ENCODE peak calls at places on chromosomes 5 and 9, in ten cellular contexts. One of them, this sample, is unnamed. For H3K27me3 and H3K36me3, the result is how much of the 10 kb centered on the place peaks cover.

GRCh38 chr9:124045076-124045829 is 33.7 kb downstream of the LHX2 start:
- DNase-seq in left ventricle myocardium inferior: peak
- DNase-seq in prostate gland: peak
- DNase-seq in lower lobe of right lung: peak
- DNase-seq in sigmoid colon: peak
- DNase-seq in HCT116: no peak
- DNase-seq in psoas muscle: peak
- DNase-seq in hepatocyte: peak
- DNase-seq in heart right ventricle: peak
- DNase-seq in neuronal stem cell: no peak
- DNase-seq in this sample: no peak

GRCh38 chr5:142644127-142644526 is 41.8 kb downstream of the FGF1 start:
- DNase-seq in left ventricle myocardium inferior: no peak
- DNase-seq in prostate gland: no peak
- DNase-seq in lower lobe of right lung: no peak
- DNase-seq in sigmoid colon: no peak
- DNase-seq in HCT116: no peak
- DNase-seq in psoas muscle: no peak
- DNase-seq in hepatocyte: no peak
- DNase-seq in heart right ventricle: no peak
- DNase-seq in neuronal stem cell: no peak
- DNase-seq in this sample: no peak

GRCh38 chr9:21964925-21965385 is 29.2 kb downstream of the CDKN2A start:
- DNase-seq in left ventricle myocardium inferior: no peak
- DNase-seq in prostate gland: no peak
- DNase-seq in lower lobe of right lung: no peak
- DNase-seq in sigmoid colon: peak
- DNase-seq in HCT116: no peak
- DNase-seq in psoas muscle: peak
- DNase-seq in hepatocyte: peak
- DNase-seq in heart right ventricle: no peak
- DNase-seq in neuronal stem cell: no peak
- DNase-seq in this sample: no peak

GRCh38 chr5:62829241-62829986 is 250.8 kb downstream of the LRRC70 start:
- DNase-seq in left ventricle myocardium inferior: no peak
- DNase-seq in prostate gland: no peak
- DNase-seq in lower lobe of right lung: no peak
- DNase-seq in sigmoid colon: no peak
- DNase-seq in HCT116: no peak
- DNase-seq in psoas muscle: no peak
- DNase-seq in hepatocyte: no peak
- DNase-seq in heart right ventricle: no peak
- DNase-seq in neuronal stem cell: no peak
- DNase-seq in this sample: no peak

GRCh38 chr5:145975361-145976066 is 39.1 kb downstream of the SH3RF2 start:
- DNase-seq in left ventricle myocardium inferior: no peak
- DNase-seq in prostate gland: no peak
- DNase-seq in lower lobe of right lung: no peak
- DNase-seq in sigmoid colon: no peak
- DNase-seq in HCT116: peak
- DNase-seq in psoas muscle: peak
- DNase-seq in hepatocyte: peak
- DNase-seq in heart right ventricle: no peak
- DNase-seq in neuronal stem cell: no peak
- DNase-seq in this sample: no peak

GRCh38 chr5:61333351-61334223 is 1.5 kb downstream of the ZSWIM6 start:
- DNase-seq in left ventricle myocardium inferior: peak
- DNase-seq in prostate gland: peak
- DNase-seq in lower lobe of right lung: peak
- DNase-seq in sigmoid colon: peak
- DNase-seq in HCT116: no peak
- DNase-seq in psoas muscle: peak
- DNase-seq in hepatocyte: peak
- DNase-seq in heart right ventricle: peak
- DNase-seq in neuronal stem cell: peak
- DNase-seq in this sample: no peak

GRCh38 chr9:81890104-81890503 is 38.1 kb upstream of the SPATA31D4 start:
- DNase-seq in left ventricle myocardium inferior: no peak
- DNase-seq in prostate gland: no peak
- DNase-seq in lower lobe of right lung: no peak
- DNase-seq in sigmoid colon: no peak
- DNase-seq in HCT116: no peak
- DNase-seq in psoas muscle: no peak
- DNase-seq in hepatocyte: no peak
- DNase-seq in heart right ventricle: no peak
- DNase-seq in neuronal stem cell: no peak
- DNase-seq in this sample: no peak

GRCh38 chr5:95734916-95735315 is 3.8 kb downstream of the RHOBTB3 start:
- DNase-seq in left ventricle myocardium inferior: no peak
- DNase-seq in prostate gland: no peak
- DNase-seq in lower lobe of right lung: no peak
- DNase-seq in sigmoid colon: no peak
- DNase-seq in HCT116: no peak
- DNase-seq in psoas muscle: no peak
- DNase-seq in hepatocyte: no peak
- DNase-seq in heart right ventricle: peak
- DNase-seq in neuronal stem cell: no peak
- DNase-seq in this sample: no peak

GRCh38 chr5:157143127-157143959 is 678 bp upstream of the MED7 start:
- DNase-seq in left ventricle myocardium inferior: peak
- DNase-seq in prostate gland: peak
- DNase-seq in lower lobe of right lung: peak
- DNase-seq in sigmoid colon: peak
- DNase-seq in HCT116: no peak
- DNase-seq in psoas muscle: peak
- DNase-seq in hepatocyte: no peak
- DNase-seq in heart right ventricle: peak
- DNase-seq in neuronal stem cell: no peak
- DNase-seq in this sample: no peak

GRCh38 chr5:157150995-157151394 is 8.3 kb upstream of the MED7 start:
- DNase-seq in left ventricle myocardium inferior: no peak
- DNase-seq in prostate gland: no peak
- DNase-seq in lower lobe of right lung: no peak
- DNase-seq in sigmoid colon: no peak
- DNase-seq in HCT116: no peak
- DNase-seq in psoas muscle: no peak
- DNase-seq in hepatocyte: no peak
- DNase-seq in heart right ventricle: no peak
- DNase-seq in neuronal stem cell: no peak
- DNase-seq in this sample: no peak

GRCh38 chr5:157148734-157149615 is 6.3 kb upstream of the MED7 start:
- DNase-seq in left ventricle myocardium inferior: no peak
- DNase-seq in prostate gland: peak
- DNase-seq in lower lobe of right lung: no peak
- DNase-seq in sigmoid colon: no peak
- DNase-seq in HCT116: peak
- DNase-seq in psoas muscle: no peak
- DNase-seq in hepatocyte: peak
- DNase-seq in heart right ventricle: peak
- DNase-seq in neuronal stem cell: peak
- DNase-seq in this sample: no peak
- H3K27me3 ChIP-seq in left ventricle myocardium inferior: under half
- H3K27me3 ChIP-seq in prostate gland: under half
- H3K27me3 ChIP-seq in lower lobe of right lung: under half
- H3K27me3 ChIP-seq in sigmoid colon: under half
- H3K27me3 ChIP-seq in HCT116: under half
- H3K27me3 ChIP-seq in psoas muscle: under half
- H3K27me3 ChIP-seq in hepatocyte: under half
- H3K27me3 ChIP-seq in heart right ventricle: under half
- H3K27me3 ChIP-seq in neuronal stem cell: under half
- H3K27me3 ChIP-seq in this sample: under half

GRCh38 chr9:133730994-133731715 is 7.0 kb downstream of the SARDH start:
- DNase-seq in left ventricle myocardium inferior: no peak
- DNase-seq in prostate gland: no peak
- DNase-seq in lower lobe of right lung: no peak
- DNase-seq in sigmoid colon: peak
- DNase-seq in HCT116: no peak
- DNase-seq in psoas muscle: no peak
- DNase-seq in hepatocyte: no peak
- DNase-seq in heart right ventricle: no peak
- DNase-seq in neuronal stem cell: no peak
- DNase-seq in this sample: no peak

GRCh38 chr9:133732351-133733073 is 5.6 kb downstream of the SARDH start:
- DNase-seq in left ventricle myocardium inferior: no peak
- DNase-seq in prostate gland: no peak
- DNase-seq in lower lobe of right lung: no peak
- DNase-seq in sigmoid colon: peak
- DNase-seq in HCT116: no peak
- DNase-seq in psoas muscle: no peak
- DNase-seq in hepatocyte: no peak
- DNase-seq in heart right ventricle: no peak
- DNase-seq in neuronal stem cell: no peak
- DNase-seq in this sample: no peak

GRCh38 chr9:133733074-133733408 is 5.1 kb downstream of the SARDH start:
- DNase-seq in left ventricle myocardium inferior: no peak
- DNase-seq in prostate gland: no peak
- DNase-seq in lower lobe of right lung: no peak
- DNase-seq in sigmoid colon: peak
- DNase-seq in HCT116: no peak
- DNase-seq in psoas muscle: no peak
- DNase-seq in hepatocyte: no peak
- DNase-seq in heart right ventricle: no peak
- DNase-seq in neuronal stem cell: no peak
- DNase-seq in this sample: no peak

GRCh38 chr9:133733421-133734250 is 4.5 kb downstream of the SARDH start:
- DNase-seq in left ventricle myocardium inferior: no peak
- DNase-seq in prostate gland: no peak
- DNase-seq in lower lobe of right lung: no peak
- DNase-seq in sigmoid colon: peak
- DNase-seq in HCT116: no peak
- DNase-seq in psoas muscle: no peak
- DNase-seq in hepatocyte: no peak
- DNase-seq in heart right ventricle: no peak
- DNase-seq in neuronal stem cell: no peak
- DNase-seq in this sample: no peak

GRCh38 chr9:133731876-133732321 is 6.3 kb downstream of the SARDH start:
- DNase-seq in left ventricle myocardium inferior: no peak
- DNase-seq in prostate gland: no peak
- DNase-seq in lower lobe of right lung: no peak
- DNase-seq in sigmoid colon: no peak
- DNase-seq in HCT116: peak
- DNase-seq in psoas muscle: peak
- DNase-seq in hepatocyte: peak
- DNase-seq in heart right ventricle: no peak
- DNase-seq in neuronal stem cell: peak
- DNase-seq in this sample: no peak
- H3K36me3 ChIP-seq in left ventricle myocardium inferior: under half
- H3K36me3 ChIP-seq in prostate gland: under half
- H3K36me3 ChIP-seq in lower lobe of right lung: under half
- H3K36me3 ChIP-seq in sigmoid colon: under half
- H3K36me3 ChIP-seq in HCT116: under half
- H3K36me3 ChIP-seq in psoas muscle: under half
- H3K36me3 ChIP-seq in hepatocyte: under half
- H3K36me3 ChIP-seq in heart right ventricle: under half
- H3K36me3 ChIP-seq in neuronal stem cell: under half
- H3K36me3 ChIP-seq in this sample: under half

GRCh38 chr5:135481908-135482307 is 29.8 kb upstream of the TIFAB start:
- DNase-seq in left ventricle myocardium inferior: no peak
- DNase-seq in prostate gland: no peak
- DNase-seq in lower lobe of right lung: no peak
- DNase-seq in sigmoid colon: no peak
- DNase-seq in HCT116: no peak
- DNase-seq in psoas muscle: no peak
- DNase-seq in hepatocyte: no peak
- DNase-seq in heart right ventricle: no peak
- DNase-seq in neuronal stem cell: no peak
- DNase-seq in this sample: no peak

GRCh38 chr5:135481387-135481786 is 29.2 kb upstream of the TIFAB start:
- DNase-seq in left ventricle myocardium inferior: no peak
- DNase-seq in prostate gland: no peak
- DNase-seq in lower lobe of right lung: no peak
- DNase-seq in sigmoid colon: no peak
- DNase-seq in HCT116: no peak
- DNase-seq in psoas muscle: no peak
- DNase-seq in hepatocyte: no peak
- DNase-seq in heart right ventricle: no peak
- DNase-seq in neuronal stem cell: no peak
- DNase-seq in this sample: no peak

GRCh38 chr5:135484563-135485157 is 32.5 kb upstream of the TIFAB start:
- DNase-seq in left ventricle myocardium inferior: no peak
- DNase-seq in prostate gland: no peak
- DNase-seq in lower lobe of right lung: no peak
- DNase-seq in sigmoid colon: no peak
- DNase-seq in HCT116: no peak
- DNase-seq in psoas muscle: no peak
- DNase-seq in hepatocyte: no peak
- DNase-seq in heart right ventricle: no peak
- DNase-seq in neuronal stem cell: no peak
- DNase-seq in this sample: no peak

GRCh38 chr5:135483254-135483653 is 31.1 kb upstream of the TIFAB start:
- DNase-seq in left ventricle myocardium inferior: no peak
- DNase-seq in prostate gland: no peak
- DNase-seq in lower lobe of right lung: no peak
- DNase-seq in sigmoid colon: no peak
- DNase-seq in HCT116: no peak
- DNase-seq in psoas muscle: no peak
- DNase-seq in hepatocyte: no peak
- DNase-seq in heart right ventricle: no peak
- DNase-seq in neuronal stem cell: no peak
- DNase-seq in this sample: no peak

DNA sequence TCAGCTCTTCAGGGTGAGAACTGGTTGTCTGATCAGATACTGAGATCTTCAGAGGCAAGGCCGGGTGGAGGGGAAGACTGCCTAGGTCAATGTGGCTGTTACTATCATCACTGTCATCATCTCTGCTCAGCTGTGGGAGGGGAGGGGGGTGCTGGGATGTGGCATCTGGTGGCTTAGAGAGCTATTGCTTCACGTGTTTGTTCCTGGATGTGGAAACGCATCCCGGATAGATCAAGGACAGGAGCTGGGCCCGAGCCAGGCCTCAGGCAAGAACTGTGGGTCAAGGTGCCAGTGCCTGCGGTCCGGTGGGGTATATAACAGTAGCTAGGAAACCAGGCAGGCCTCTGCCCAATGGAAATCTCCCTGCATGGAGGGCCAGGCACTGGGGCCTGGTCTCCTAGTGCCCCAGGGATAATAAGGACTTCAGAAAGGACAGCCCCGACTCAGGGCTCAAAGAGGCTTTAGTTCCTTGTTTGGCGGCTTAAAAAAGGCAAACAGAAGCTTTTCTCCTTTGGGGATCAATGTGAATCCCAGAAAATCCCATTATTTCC is 30.3 kb upstream of the TIFAB start:
- DNase-seq in left ventricle myocardium inferior: no peak
- DNase-seq in prostate gland: no peak
- DNase-seq in lower lobe of right lung: no peak
- DNase-seq in sigmoid colon: no peak
- DNase-seq in HCT116: no peak
- DNase-seq in psoas muscle: no peak
- DNase-seq in hepatocyte: no peak
- DNase-seq in heart right ventricle: no peak
- DNase-seq in neuronal stem cell: no peak
- DNase-seq in this sample: no peak
- H3K27me3 ChIP-seq in left ventricle myocardium inferior: half or more
- H3K27me3 ChIP-seq in prostate gland: under half
- H3K27me3 ChIP-seq in lower lobe of right lung: half or more
- H3K27me3 ChIP-seq in sigmoid colon: under half
- H3K27me3 ChIP-seq in HCT116: under half
- H3K27me3 ChIP-seq in psoas muscle: under half
- H3K27me3 ChIP-seq in hepatocyte: half or more
- H3K27me3 ChIP-seq in heart right ventricle: half or more
- H3K27me3 ChIP-seq in neuronal stem cell: half or more
- H3K27me3 ChIP-seq in this sample: under half

DNA sequence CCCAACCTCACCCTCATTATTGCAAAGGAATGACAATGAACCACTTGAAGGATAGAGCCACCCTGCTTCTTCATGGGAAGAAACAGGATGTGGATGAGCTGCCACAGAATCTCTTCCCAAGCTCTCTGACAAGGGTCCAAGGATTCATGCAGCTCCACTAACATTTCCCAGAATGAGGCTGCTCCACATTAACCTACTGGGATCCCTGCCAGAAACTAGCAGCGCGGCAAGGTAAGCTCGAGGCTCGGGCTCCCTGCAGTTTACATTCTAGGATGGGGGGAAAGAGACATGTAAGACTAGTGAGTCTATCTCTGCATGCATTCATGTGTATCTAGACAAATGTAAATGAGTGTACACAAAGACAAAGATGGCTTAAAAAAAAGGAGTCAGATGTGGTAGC is 12.1 kb downstream of the DCAF12 start:
- DNase-seq in left ventricle myocardium inferior: no peak
- DNase-seq in prostate gland: no peak
- DNase-seq in lower lobe of right lung: no peak
- DNase-seq in sigmoid colon: no peak
- DNase-seq in HCT116: no peak
- DNase-seq in psoas muscle: no peak
- DNase-seq in hepatocyte: no peak
- DNase-seq in heart right ventricle: no peak
- DNase-seq in neuronal stem cell: no peak
- DNase-seq in this sample: no peak
- H3K36me3 ChIP-seq in left ventricle myocardium inferior: half or more
- H3K36me3 ChIP-seq in prostate gland: under half
- H3K36me3 ChIP-seq in lower lobe of right lung: half or more
- H3K36me3 ChIP-seq in sigmoid colon: under half
- H3K36me3 ChIP-seq in HCT116: under half
- H3K36me3 ChIP-seq in psoas muscle: under half
- H3K36me3 ChIP-seq in hepatocyte: under half
- H3K36me3 ChIP-seq in heart right ventricle: under half
- H3K36me3 ChIP-seq in neuronal stem cell: half or more
- H3K36me3 ChIP-seq in this sample: under half